ENCODE peak calls at places on chromosomes 7 and 10, in seven cellular contexts. S is fibroblast of mammary gland, F is PC-3, H is right atrium auricular region, K is astrocyte of the cerebellum, B is gastrocnemius medialis, L is cardiac muscle cell. U is an unnamed sample.
A peak's percentile ranks its signal among the peaks of the same experiment; 100 is the strongest.

GRCh38 chr7:2958416-2959342 is 85.0 kb downstream of the CARD11 start:
- DNase-seq in S (no peak), F (no peak), H (no peak), K (no peak), B (no peak), L (no peak), U (no peak)

GRCh38 chr7:94476251-94476840 is 33.3 kb upstream of the CASD1 start:
- DNase-seq in S (no peak), F (no peak), H (no peak), K (no peak), B (no peak), L (no peak), U (no peak)

GRCh38 chr10:86344714-86345161 is 21.9 kb downstream of the GRID1 start:
- DNase-seq in S (no peak), F (peak; percentile 4), H (no peak), K (no peak), B (no peak), L (no peak), U (no peak)

GRCh38 chr10:68471063-68471585 is 649 bp downstream of the DNA2 start:
- DNase-seq in S (no peak), F (peak; percentile 44), H (no peak), K (no peak), B (no peak), L (no peak), U (peak; percentile 13)

GRCh38 chr10:6409982-6410694 is 169.9 kb downstream of the PRKCQ start:
- DNase-seq in S (peak; percentile 62), F (no peak), H (no peak), K (no peak), B (peak; percentile 80), L (peak; percentile 76), U (peak; percentile 12)

GRCh38 chr7:135217645-135218509 is 6.6 kb upstream of the WDR91 start:
- DNase-seq in S (no peak), F (no peak), H (no peak), K (no peak), B (no peak), L (no peak), U (no peak)

GRCh38 chr10:132511092-132511491 is 26.5 kb upstream of the INPP5A start:
- DNase-seq in S (no peak), F (no peak), H (no peak), K (no peak), B (no peak), L (no peak), U (peak; percentile 70)

GRCh38 chr10:23917251-23917908 is 291.6 kb upstream of the KIAA1217 start:
- DNase-seq in S (no peak), F (no peak), H (no peak), K (no peak), B (no peak), L (peak; percentile 3), U (peak; percentile 35)

GRCh38 chr7:39490296-39490695 is 75.9 kb upstream of the YAE1 start:
- DNase-seq in S (no peak), F (no peak), H (no peak), K (no peak), B (no peak), L (no peak), U (no peak)

GRCh38 chr10:12783326-12783725 is 218.2 kb downstream of the CCDC3 start:
- DNase-seq in S (no peak), F (no peak), H (no peak), K (no peak), B (no peak), L (no peak), U (no peak)

GRCh38 chr10:96789571-96790108 is 42.5 kb upstream of the LCOR start:
- DNase-seq in S (peak; percentile 48), F (no peak), H (no peak), K (no peak), B (no peak), L (no peak), U (peak; percentile 68)

GRCh38 chr7:93327006-93327633 is 95.0 kb downstream of the VPS50 start:
- DNase-seq in S (peak; percentile 79), F (peak; percentile 58), H (no peak), K (peak; percentile 84), B (no peak), L (peak; percentile 92), U (no peak)

GRCh38 chr7:2003931-2004812 is 228.6 kb downstream of the MAD1L1 start:
- DNase-seq in S (no peak), F (no peak), H (no peak), K (no peak), B (peak; percentile 5), L (no peak), U (no peak)

GRCh38 chr7:17802056-17802455 is 138.2 kb downstream of the SNX13 start:
- DNase-seq in S (peak; percentile 55), F (no peak), H (no peak), K (no peak), B (no peak), L (no peak), U (no peak)

GRCh38 chr7:157620616-157621015 is 283.8 kb downstream of the DNAJB6 start:
- DNase-seq in S (no peak), F (no peak), H (no peak), K (no peak), B (no peak), L (no peak), U (no peak)

GRCh38 chr10:110436554-110437350 is 61.0 kb upstream of the DUSP5 start:
- DNase-seq in S (no peak), F (no peak), H (no peak), K (no peak), B (no peak), L (no peak), U (no peak)

GRCh38 chr10:123378302-123378701 is 224.1 kb downstream of the BUB3 start:
- DNase-seq in S (no peak), F (peak; percentile 43), H (no peak), K (no peak), B (no peak), L (no peak), U (no peak)

GRCh38 chr10:50310560-50311174 is 59.4 kb upstream of the ASAH2 start:
- DNase-seq in S (peak; percentile 34), F (peak; percentile 84), H (no peak), K (no peak), B (no peak), L (peak; percentile 15), U (peak; percentile 57)

GRCh38 chr10:114728325-114728724 is 70.2 kb upstream of the ABLIM1 start:
- DNase-seq in S (no peak), F (no peak), H (no peak), K (no peak), B (no peak), L (no peak), U (no peak)

GRCh38 chr7:158743219-158743618 is 38.6 kb upstream of the NCAPG2 start:
- DNase-seq in S (no peak), F (no peak), H (no peak), K (no peak), B (no peak), L (no peak), U (no peak)

GRCh38 chr7:8060241-8060640 is 91.6 kb downstream of the GLCCI1 start:
- DNase-seq in S (no peak), F (no peak), H (no peak), K (no peak), B (no peak), L (no peak), U (no peak)

DNA sequence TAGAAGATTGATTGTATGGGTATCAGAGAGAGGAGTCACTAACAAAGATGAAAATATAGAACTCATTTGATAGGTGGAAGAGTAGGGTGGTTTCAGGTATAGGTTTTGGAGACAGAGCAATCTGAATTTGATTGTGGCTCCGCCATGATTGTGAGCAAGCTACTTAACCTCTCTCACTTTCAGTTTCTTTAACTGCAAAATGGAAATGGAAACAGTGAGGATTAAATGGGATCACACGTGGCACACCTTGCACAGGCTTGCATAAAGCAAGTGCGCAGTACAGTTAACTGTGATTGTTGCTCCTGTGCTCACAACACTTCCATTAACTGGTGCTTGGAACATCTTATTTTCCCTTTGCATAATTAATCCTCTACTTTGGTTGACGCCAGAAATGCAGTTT is 54.9 kb downstream of the ATXN7L1 start:
- DNase-seq in S (no peak), F (no peak), H (no peak), K (no peak), B (no peak), L (no peak), U (no peak)
- H3K4me3 ChIP-seq in S (no peak overlapping the region), F (no peak overlapping the region), H (no peak overlapping the region), K (no peak overlapping the region), B (no peak overlapping the region), L (no peak overlapping the region), U (no peak overlapping the region)

GRCh38 chr10:101287922-101288638 is 58.8 kb upstream of the LBX1 start:
- DNase-seq in S (peak; percentile 48), F (peak; percentile 16), H (no peak), K (no peak), B (no peak), L (peak; percentile 39), U (peak; percentile 24)
- TF ChIP-seq CTCF in S (peak; percentile 49), F (peak; percentile 34), H (no peak), K (peak; percentile 45), B (no peak), L (peak; percentile 38), U (no peak)

GRCh38 chr7:148973256-148973655 is 55.0 kb downstream of the PDIA4 start:
- DNase-seq in S (peak; percentile 11), F (peak; percentile 18), H (no peak), K (no peak), B (no peak), L (no peak), U (no peak)
- H3K4me3 ChIP-seq in S (no peak overlapping the region), F (no peak overlapping the region), H (no peak overlapping the region), K (no peak overlapping the region), B (no peak overlapping the region), L (no peak overlapping the region), U (no peak overlapping the region)

GRCh38 chr7:111329367-111330234 is 232.7 kb downstream of the IMMP2L start:
- DNase-seq in S (peak; percentile 17), F (peak; percentile 21), H (no peak), K (no peak), B (no peak), L (peak; percentile 30), U (peak; percentile 21)
- TF ChIP-seq CTCF in S (no peak), F (peak; percentile 55), H (no peak), K (no peak), B (no peak), L (peak; percentile 13), U (no peak)

GRCh38 chr10:124708922-124709520 is 35.2 kb downstream of the FAM53B start:
- DNase-seq in S (no peak), F (no peak), H (no peak), K (no peak), B (no peak), L (no peak), U (no peak)
- H3K4me3 ChIP-seq in S (no peak overlapping the region), F (no peak overlapping the region), H (no peak overlapping the region), K (no peak overlapping the region), B (no peak overlapping the region), L (no peak overlapping the region), U (no peak overlapping the region)

GRCh38 chr10:31186225-31187010 is 132.6 kb upstream of the ZEB1 start:
- DNase-seq in S (no peak), F (no peak), H (no peak), K (peak; percentile 19), B (no peak), L (peak; percentile 42), U (no peak)
- TF ChIP-seq CTCF in S (no peak), F (peak; percentile 17), H (no peak), K (no peak), B (no peak), L (peak; percentile 5), U (no peak)

U was measured in GM12865.